ENCODE peak calls at places on chromosomes 1 and 21, in ten cellular contexts. Y is T-helper 1 cell; Z is caudate nucleus; K is AG10803; F is HEK293T; I is stimulated activated CD4-positive, alpha-beta T cell treated with anti-CD3 and anti-CD28 coated beads, Interleukin-15, amount 100 ng/mL, for 24 hours; X is HFFc6; C is putamen; S is stromal cell of bone marrow; D is EL. A is an unnamed sample.

GRCh38 chr1:153794671-153795324 is 19.6 kb downstream of the SLC27A3 start:
- DNase-seq in F (no peak), I (no peak), S (no peak), Y (no peak), C (no peak), K (no peak), D (no peak), Z (no peak), X (no peak), A (no peak)

GRCh38 chr21:36466061-36466511 is 13.8 kb downstream of the CLDN14 start:
- DNase-seq in S (no peak), Y (no peak), X (no peak), C (no peak), F (no peak), K (no peak), D (no peak), I (no peak), Z (no peak), A (no peak)

GRCh38 chr1:212600071-212600915 is 8.3 kb upstream of the ATF3 start:
- DNase-seq in D (no peak), C (no peak), I (no peak), Z (no peak), X (no peak), S (no peak), Y (no peak), K (no peak), F (no peak), A (no peak)

GRCh38 chr1:223140551-223140950 is 2.5 kb downstream of the TLR5 start:
- DNase-seq in F (no peak), I (no peak), Y (no peak), C (no peak), S (no peak), X (no peak), D (no peak), Z (no peak), K (peak), A (no peak)

GRCh38 chr1:229716064-229716463 is 90.0 kb downstream of the URB2 start:
- DNase-seq in Z (no peak), K (no peak), C (no peak), S (no peak), Y (no peak), I (no peak), X (no peak), F (no peak), D (no peak), A (no peak)

GRCh38 chr1:229759037-229759435 is 133.0 kb downstream of the URB2 start:
- DNase-seq in C (no peak), X (peak), I (no peak), Y (no peak), D (peak), S (peak), Z (no peak), K (peak), F (no peak), A (no peak)

GRCh38 chr1:21659099-21659923 is 9.8 kb downstream of the RAP1GAP start:
- DNase-seq in C (peak), Y (peak), I (peak), Z (peak), D (peak), F (peak), S (no peak), X (peak), K (peak), A (peak)

GRCh38 chr1:209432443-209432825 is 151.1 kb upstream of the CAMK1G start:
- DNase-seq in C (no peak), D (no peak), Z (no peak), K (no peak), Y (no peak), S (no peak), I (no peak), X (no peak), F (no peak), A (no peak)

GRCh38 chr1:168792142-168792541 is 63.1 kb upstream of the DPT start:
- DNase-seq in K (no peak), Z (no peak), X (no peak), I (no peak), Y (no peak), F (no peak), C (no peak), D (no peak), S (no peak), A (no peak)

GRCh38 chr1:228336308-228337030 is 70.2 kb downstream of the TRIM11 start:
- DNase-seq in F (no peak), I (no peak), Z (no peak), S (peak), C (no peak), Y (peak), K (no peak), D (peak), X (no peak), A (no peak)

GRCh38 chr1:201324821-201325677 is 41.7 kb downstream of the PKP1 start:
- DNase-seq in I (no peak), F (no peak), C (no peak), K (no peak), S (no peak), X (no peak), Z (no peak), D (no peak), Y (no peak), A (no peak)

GRCh38 chr1:221987860-221988520 is 246.1 kb upstream of the DUSP10 start:
- DNase-seq in Y (no peak), I (no peak), X (peak), Z (no peak), F (no peak), K (peak), S (peak), D (peak), C (peak), A (no peak)